ENCODE peak calls at places on chromosomes 16 and 17, in five cellular contexts. One of them, this sample, is unnamed.

GRCh38 chr17:42409467-42410351 is 13.3 kb downstream of the CAVIN1 start:
- DNase-seq in PC-3: no peak
- DNase-seq in GM23338: no peak
- DNase-seq in HCT116: peak; percentile 69
- DNase-seq in GM23248: peak; percentile 97
- DNase-seq in this sample: no peak

GRCh38 chr16:27424772-27425498 is 23.0 kb downstream of the IL21R start:
- DNase-seq in GM23338: no peak
- DNase-seq in PC-3: no peak
- DNase-seq in GM23248: no peak
- DNase-seq in HCT116: no peak
- DNase-seq in this sample: no peak

GRCh38 chr17:57924677-57925076 is 30.5 kb downstream of the CUEDC1 start:
- DNase-seq in HCT116: no peak
- DNase-seq in GM23338: no peak
- DNase-seq in GM23248: no peak
- DNase-seq in PC-3: no peak
- DNase-seq in this sample: no peak

GRCh38 chr16:80462902-80463301 is 77.9 kb upstream of the DYNLRB2 start:
- DNase-seq in HCT116: no peak
- DNase-seq in PC-3: no peak
- DNase-seq in GM23248: no peak
- DNase-seq in GM23338: no peak
- DNase-seq in this sample: no peak

GRCh38 chr17:78179372-78179771 is 7.5 kb downstream of the TK1 start:
- DNase-seq in GM23338: no peak
- DNase-seq in GM23248: peak; percentile 52
- DNase-seq in HCT116: no peak
- DNase-seq in PC-3: peak; percentile 53
- DNase-seq in this sample: no peak

GRCh38 chr17:67116045-67116575 is 71.8 kb downstream of the CACNG1 start:
- DNase-seq in GM23248: no peak
- DNase-seq in GM23338: no peak
- DNase-seq in PC-3: peak; percentile 33
- DNase-seq in HCT116: no peak
- DNase-seq in this sample: no peak

GRCh38 chr16:27999687-28000086 is 63.8 kb downstream of the GSG1L start:
- DNase-seq in HCT116: no peak
- DNase-seq in PC-3: peak; percentile 6
- DNase-seq in GM23248: peak; percentile 24
- DNase-seq in GM23338: no peak
- DNase-seq in this sample: no peak

GRCh38 chr16:71214771-71215381 is 15.6 kb downstream of the HYDIN start:
- DNase-seq in PC-3: peak; percentile 14
- DNase-seq in GM23248: no peak
- DNase-seq in HCT116: peak; percentile 4
- DNase-seq in GM23338: peak; percentile 43
- DNase-seq in this sample: no peak

GRCh38 chr16:20383106-20384029 is 21.2 kb downstream of the PDILT start:
- DNase-seq in GM23248: peak; percentile 72
- DNase-seq in HCT116: peak; percentile 71
- DNase-seq in PC-3: peak; percentile 74
- DNase-seq in GM23338: peak; percentile 92
- DNase-seq in this sample: peak; percentile 63

GRCh38 chr17:66915204-66915611 is 49.3 kb upstream of the CACNG4 start:
- DNase-seq in GM23248: peak; percentile 42
- DNase-seq in PC-3: peak; percentile 86
- DNase-seq in GM23338: peak; percentile 31
- DNase-seq in HCT116: peak; percentile 39
- DNase-seq in this sample: no peak

GRCh38 chr17:49315551-49315951 is 46.5 kb downstream of the ZNF652 start:
- DNase-seq in HCT116: peak; percentile 79
- DNase-seq in GM23248: peak; percentile 96
- DNase-seq in PC-3: peak; percentile 98
- DNase-seq in GM23338: peak; percentile 81
- DNase-seq in this sample: peak; percentile 84

GRCh38 chr17:78034429-78035091 is 76.1 kb downstream of the TNRC6C start:
- DNase-seq in HCT116: peak; percentile 56
- DNase-seq in GM23248: peak; percentile 67
- DNase-seq in GM23338: no peak
- DNase-seq in PC-3: peak; percentile 79
- DNase-seq in this sample: no peak

GRCh38 chr16:31043898-31044481 is 10.6 kb downstream of the STX4 start:
- DNase-seq in PC-3: no peak
- DNase-seq in HCT116: no peak
- DNase-seq in GM23338: no peak
- DNase-seq in GM23248: no peak
- DNase-seq in this sample: no peak

GRCh38 chr16:49890876-49891275 is 35.0 kb upstream of the ZNF423 start:
- DNase-seq in PC-3: no peak
- DNase-seq in HCT116: no peak
- DNase-seq in GM23338: peak; percentile 86
- DNase-seq in GM23248: peak; percentile 15
- DNase-seq in this sample: peak; percentile 10

GRCh38 chr17:59373879-59374495 is 42.5 kb downstream of the YPEL2 start:
- DNase-seq in PC-3: no peak
- DNase-seq in GM23338: no peak
- DNase-seq in GM23248: peak; percentile 95
- DNase-seq in HCT116: no peak
- DNase-seq in this sample: no peak

GRCh38 chr17:79854080-79854861 is 15.0 kb upstream of the CBX4 start:
- DNase-seq in HCT116: no peak
- DNase-seq in PC-3: no peak
- DNase-seq in GM23248: no peak
- DNase-seq in GM23338: no peak
- DNase-seq in this sample: no peak

GRCh38 chr17:4642286-4642685 is 808 bp upstream of the ALOX15 start:
- DNase-seq in HCT116: no peak
- DNase-seq in PC-3: no peak
- DNase-seq in GM23248: no peak
- DNase-seq in GM23338: no peak
- DNase-seq in this sample: no peak

GRCh38 chr17:49170216-49170615 is 37.6 kb downstream of the B4GALNT2 start:
- DNase-seq in GM23338: no peak
- DNase-seq in GM23248: no peak
- DNase-seq in PC-3: no peak
- DNase-seq in HCT116: no peak
- DNase-seq in this sample: no peak

GRCh38 chr17:37079735-37080134 is 131.0 kb downstream of the AATF start:
- DNase-seq in PC-3: no peak
- DNase-seq in HCT116: no peak
- DNase-seq in GM23338: no peak
- DNase-seq in GM23248: peak; percentile 60
- DNase-seq in this sample: no peak

GRCh38 chr17:63498621-63499195 is 21.8 kb downstream of the ACE start:
- DNase-seq in GM23248: peak; percentile 63
- DNase-seq in GM23338: no peak
- DNase-seq in HCT116: no peak
- DNase-seq in PC-3: peak; percentile 11
- DNase-seq in this sample: no peak

GRCh38 chr16:15798671-15799070 is 58.2 kb downstream of the MYH11 start:
- DNase-seq in GM23338: no peak
- DNase-seq in HCT116: no peak
- DNase-seq in GM23248: no peak
- DNase-seq in PC-3: no peak
- DNase-seq in this sample: no peak

GRCh38 chr16:58907297-58907696 is 173.2 kb upstream of the GOT2 start:
- DNase-seq in GM23248: no peak
- DNase-seq in GM23338: no peak
- DNase-seq in PC-3: no peak
- DNase-seq in HCT116: no peak
- DNase-seq in this sample: no peak

GRCh38 chr16:70522216-70523000 is 946 bp downstream of the COG4 start:
- DNase-seq in GM23248: no peak
- DNase-seq in HCT116: no peak
- DNase-seq in GM23338: no peak
- DNase-seq in PC-3: no peak
- DNase-seq in this sample: peak; percentile 51

GRCh38 chr17:65742433-65743312 is 181.2 kb upstream of the AXIN2 start:
- DNase-seq in PC-3: peak; percentile 95
- DNase-seq in HCT116: peak; percentile 70
- DNase-seq in GM23338: peak; percentile 24
- DNase-seq in GM23248: peak; percentile 94
- DNase-seq in this sample: no peak

GRCh38 chr16:10112021-10112420 is 70.2 kb downstream of the GRIN2A start:
- DNase-seq in GM23338: no peak
- DNase-seq in HCT116: no peak
- DNase-seq in PC-3: peak; percentile 58
- DNase-seq in GM23248: no peak
- DNase-seq in this sample: no peak

GRCh38 chr16:72938426-72939164 is 109.3 kb downstream of the ZFHX3 start:
- DNase-seq in GM23248: peak; percentile 97
- DNase-seq in HCT116: no peak
- DNase-seq in GM23338: no peak
- DNase-seq in PC-3: peak; percentile 67
- DNase-seq in this sample: no peak

GRCh38 chr17:39016193-39017153 is 49.3 kb upstream of the FBXO47 start:
- DNase-seq in GM23248: peak; percentile 41
- DNase-seq in GM23338: no peak
- DNase-seq in HCT116: no peak
- DNase-seq in PC-3: no peak
- DNase-seq in this sample: no peak

DNA sequence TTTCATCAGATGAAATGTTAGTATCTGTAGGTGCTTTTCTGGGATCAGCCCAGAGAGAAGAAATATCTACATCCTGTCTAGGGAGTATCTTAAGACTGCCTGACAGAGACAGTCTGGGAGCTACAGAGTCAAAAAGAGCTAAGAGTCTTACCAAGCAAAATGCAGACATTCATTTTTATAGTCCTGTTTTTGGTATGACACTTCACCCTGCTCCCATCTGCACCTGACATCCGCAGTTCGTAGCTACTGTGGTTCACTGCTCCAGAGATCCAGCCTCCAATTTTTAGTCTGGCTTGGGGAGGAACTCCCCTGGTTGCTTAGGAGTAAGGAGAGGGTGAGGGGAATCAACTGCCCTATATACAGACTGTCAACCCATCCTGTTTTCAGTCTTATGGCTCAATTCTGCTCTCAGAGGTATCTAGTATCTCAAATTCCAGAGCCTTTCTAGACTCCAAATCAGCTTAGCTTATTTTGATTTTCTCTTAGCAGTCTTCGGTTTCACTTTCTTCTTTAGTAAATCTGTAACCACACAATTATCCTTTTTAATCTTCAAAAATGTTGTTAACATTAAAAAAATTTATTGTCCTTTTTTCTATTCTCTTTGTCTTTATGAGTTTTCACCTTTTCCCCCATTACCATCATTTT is 97.8 kb downstream of the TMEM100 start:
- DNase-seq in HCT116: no peak
- DNase-seq in GM23248: no peak
- DNase-seq in GM23338: no peak
- DNase-seq in PC-3: no peak
- DNase-seq in this sample: no peak
- TF ChIP-seq EZH2phosphoT487 in HCT116: no peak
- TF ChIP-seq EZH2phosphoT487 in GM23248: no peak
- TF ChIP-seq EZH2phosphoT487 in GM23338: no peak
- TF ChIP-seq EZH2phosphoT487 in PC-3: no peak
- TF ChIP-seq EZH2phosphoT487 in this sample: no peak

DNA sequence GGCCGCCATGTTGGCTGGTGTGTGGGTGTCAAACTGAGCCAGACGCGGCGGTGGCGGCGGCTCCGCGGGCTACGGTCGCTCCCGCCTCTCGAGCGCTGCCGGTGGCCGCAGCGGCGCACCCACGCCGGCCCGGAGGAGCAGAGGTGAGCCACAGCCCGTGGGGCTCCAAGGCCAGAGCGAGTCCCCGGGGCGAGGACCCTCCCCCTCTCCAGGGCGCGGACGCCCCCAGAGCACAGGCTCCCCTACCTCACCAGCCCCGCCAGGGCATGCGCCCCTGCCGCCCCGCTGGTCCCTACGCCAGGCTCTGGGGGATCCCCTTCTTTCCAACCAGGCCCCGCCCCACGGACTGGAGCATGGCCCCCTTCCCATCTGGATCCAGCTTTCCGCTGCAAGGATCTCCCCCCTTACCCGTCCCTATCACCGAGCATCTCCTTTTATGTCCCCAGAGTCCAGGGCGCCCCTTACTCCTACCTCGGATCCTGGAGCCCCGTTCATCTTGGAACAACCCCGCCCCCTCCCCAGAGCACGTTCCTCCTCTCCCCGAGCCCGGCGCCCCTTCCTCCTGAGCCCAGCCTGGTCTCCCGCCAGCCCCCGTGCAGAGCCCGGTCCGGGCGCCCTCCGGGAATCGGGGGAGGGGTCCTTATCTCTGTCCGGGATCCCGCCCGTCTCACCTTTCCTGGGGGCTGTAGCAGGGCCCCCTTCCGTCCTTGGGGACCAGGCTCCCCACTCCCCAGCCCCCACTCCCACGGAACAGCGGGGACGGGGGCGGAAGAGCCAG is 412 bp downstream of the EPN2 start:
- DNase-seq in PC-3: no peak
- DNase-seq in GM23338: peak; percentile 85
- DNase-seq in GM23248: peak; percentile 53
- DNase-seq in HCT116: no peak
- DNase-seq in this sample: no peak
- TF ChIP-seq EZH2phosphoT487 in PC-3: no peak
- TF ChIP-seq EZH2phosphoT487 in GM23338: no peak
- TF ChIP-seq EZH2phosphoT487 in GM23248: no peak
- TF ChIP-seq EZH2phosphoT487 in HCT116: no peak
- TF ChIP-seq EZH2phosphoT487 in this sample: no peak

GRCh38 chr16:56600398-56600999 is 7.9 kb upstream of the MT2A start:
- DNase-seq in HCT116: peak; percentile 55
- DNase-seq in PC-3: peak; percentile 68
- DNase-seq in GM23338: peak; percentile 80
- DNase-seq in GM23248: peak; percentile 83
- DNase-seq in this sample: peak; percentile 58
- TF ChIP-seq EZH2phosphoT487 in HCT116: no peak
- TF ChIP-seq EZH2phosphoT487 in PC-3: no peak
- TF ChIP-seq EZH2phosphoT487 in GM23338: no peak
- TF ChIP-seq EZH2phosphoT487 in GM23248: no peak
- TF ChIP-seq EZH2phosphoT487 in this sample: no peak

GRCh38 chr17:81420769-81421462 is 25.7 kb downstream of the BAHCC1 start:
- DNase-seq in HCT116: no peak
- DNase-seq in GM23248: peak; percentile 77
- DNase-seq in PC-3: no peak
- DNase-seq in GM23338: no peak
- DNase-seq in this sample: no peak

GRCh38 chr17:81424613-81425017 is 29.4 kb downstream of the BAHCC1 start:
- DNase-seq in GM23248: no peak
- DNase-seq in GM23338: no peak
- DNase-seq in PC-3: no peak
- DNase-seq in HCT116: no peak
- DNase-seq in this sample: no peak

GRCh38 chr17:81424151-81424550 is 28.9 kb downstream of the BAHCC1 start:
- DNase-seq in GM23248: no peak
- DNase-seq in HCT116: no peak
- DNase-seq in GM23338: no peak
- DNase-seq in PC-3: no peak
- DNase-seq in this sample: no peak

GRCh38 chr17:81422776-81423697 is 27.8 kb downstream of the BAHCC1 start:
- DNase-seq in GM23248: peak; percentile 98
- DNase-seq in HCT116: peak; percentile 68
- DNase-seq in GM23338: no peak
- DNase-seq in PC-3: peak; percentile 93
- DNase-seq in this sample: no peak

GRCh38 chr17:81423698-81424071 is 28.4 kb downstream of the BAHCC1 start:
- DNase-seq in GM23338: no peak
- DNase-seq in GM23248: no peak
- DNase-seq in PC-3: no peak
- DNase-seq in HCT116: no peak
- DNase-seq in this sample: no peak
- TF ChIP-seq EZH2phosphoT487 in GM23338: no peak
- TF ChIP-seq EZH2phosphoT487 in GM23248: no peak
- TF ChIP-seq EZH2phosphoT487 in PC-3: no peak
- TF ChIP-seq EZH2phosphoT487 in HCT116: no peak
- TF ChIP-seq EZH2phosphoT487 in this sample: no peak

GRCh38 chr17:18186271-18186982 is 2.8 kb downstream of the ALKBH5 start:
- DNase-seq in GM23248: peak; percentile 80
- DNase-seq in GM23338: no peak
- DNase-seq in PC-3: no peak
- DNase-seq in HCT116: no peak
- DNase-seq in this sample: no peak
- TF ChIP-seq EZH2phosphoT487 in GM23248: no peak
- TF ChIP-seq EZH2phosphoT487 in GM23338: no peak
- TF ChIP-seq EZH2phosphoT487 in PC-3: no peak
- TF ChIP-seq EZH2phosphoT487 in HCT116: no peak
- TF ChIP-seq EZH2phosphoT487 in this sample: no peak

This sample was measured in OCI-LY7.